ENCODE peak calls at places on chromosomes 16 and 17, in four cellular contexts. V, U, Z and A are unnamed samples.

GRCh38 chr16:31390504-31391043 is 2.6 kb upstream of the ITGAD start:
- DNase-seq in U (no peak), Z (no peak), V (no peak), A (no peak)

GRCh38 chr17:51154176-51154575 is 817 bp downstream of the NME1 start:
- DNase-seq in Z (no peak), U (no peak), V (no peak), A (no peak)

GRCh38 chr16:72794319-72794718 is 253.6 kb downstream of the ZFHX3 start:
- DNase-seq in Z (no peak), V (no peak), U (no peak), A (no peak)

GRCh38 chr17:3026125-3026855 is 37.1 kb downstream of the OR1D5 start:
- DNase-seq in V (no peak), U (no peak), Z (no peak), A (no peak)

GRCh38 chr17:3935140-3935542 is 18.9 kb upstream of the P2RX1 start:
- DNase-seq in V (peak), Z (no peak), U (peak), A (no peak)

GRCh38 chr17:19549746-19550623 is 16.3 kb downstream of the SLC47A1 start:
- DNase-seq in Z (no peak), V (no peak), U (no peak), A (peak)

GRCh38 chr16:917591-918061 is 53.2 kb downstream of the LMF1 start:
- DNase-seq in V (no peak), U (no peak), Z (no peak), A (no peak)

GRCh38 chr17:65593870-65594584 is 32.6 kb upstream of the AXIN2 start:
- DNase-seq in U (peak), V (no peak), Z (no peak), A (no peak)

GRCh38 chr16:46949216-46949892 is 24.1 kb downstream of the DNAJA2 start:
- DNase-seq in U (no peak), Z (no peak), V (no peak), A (no peak)

GRCh38 chr16:85564277-85565051 is 48.7 kb upstream of the GSE1 start:
- DNase-seq in U (no peak), Z (no peak), V (no peak), A (no peak)

GRCh38 chr17:45784583-45785372 is 658 bp downstream of the CRHR1 start:
- DNase-seq in V (no peak), Z (no peak), U (peak), A (no peak)

GRCh38 chr16:2692948-2693651 is 10.8 kb downstream of the KCTD5 start:
- DNase-seq in U (peak), Z (no peak), V (no peak), A (peak)

GRCh38 chr17:49842846-49843245 is 5.0 kb downstream of the TAC4 start:
- DNase-seq in V (no peak), U (no peak), Z (no peak), A (no peak)
- TF ChIP-seq CTCF in V (no peak), U (no peak), Z (no peak), A (no peak)

DNA sequence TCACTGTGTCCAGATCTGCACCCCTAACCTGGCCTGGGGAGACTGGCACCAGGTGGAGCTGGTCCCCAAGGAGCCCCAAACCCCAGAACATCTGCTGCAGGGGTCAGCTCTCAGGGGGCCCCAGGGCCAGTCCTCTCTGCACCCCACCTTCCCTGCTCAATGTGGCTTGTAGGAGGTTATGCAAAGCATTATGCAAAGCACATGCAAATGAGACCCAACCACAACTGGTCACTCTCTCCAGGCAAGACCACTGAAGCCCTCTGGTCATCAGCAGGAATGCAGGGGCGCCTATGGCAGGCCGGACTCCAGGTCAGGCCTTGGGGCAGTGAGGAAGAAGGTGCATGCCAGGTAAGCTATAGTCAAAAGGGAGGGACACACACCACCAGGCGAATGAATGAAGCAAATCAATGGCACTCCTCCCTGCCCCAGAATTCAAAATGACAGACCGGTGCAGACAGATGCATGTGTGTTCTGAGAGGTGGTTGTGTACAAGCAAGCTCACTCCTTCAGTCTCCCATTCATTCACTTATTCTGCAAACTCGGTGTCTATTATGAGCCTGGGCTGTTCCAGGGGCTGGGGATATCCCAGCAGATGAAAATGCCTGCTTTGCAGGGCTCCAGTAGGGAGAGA is 48.0 kb downstream of the TMEM235 start:
- DNase-seq in U (no peak), Z (no peak), V (no peak), A (no peak)
- H3K4me3 ChIP-seq in U (no peak), Z (no peak), V (no peak), A (no peak)

DNA sequence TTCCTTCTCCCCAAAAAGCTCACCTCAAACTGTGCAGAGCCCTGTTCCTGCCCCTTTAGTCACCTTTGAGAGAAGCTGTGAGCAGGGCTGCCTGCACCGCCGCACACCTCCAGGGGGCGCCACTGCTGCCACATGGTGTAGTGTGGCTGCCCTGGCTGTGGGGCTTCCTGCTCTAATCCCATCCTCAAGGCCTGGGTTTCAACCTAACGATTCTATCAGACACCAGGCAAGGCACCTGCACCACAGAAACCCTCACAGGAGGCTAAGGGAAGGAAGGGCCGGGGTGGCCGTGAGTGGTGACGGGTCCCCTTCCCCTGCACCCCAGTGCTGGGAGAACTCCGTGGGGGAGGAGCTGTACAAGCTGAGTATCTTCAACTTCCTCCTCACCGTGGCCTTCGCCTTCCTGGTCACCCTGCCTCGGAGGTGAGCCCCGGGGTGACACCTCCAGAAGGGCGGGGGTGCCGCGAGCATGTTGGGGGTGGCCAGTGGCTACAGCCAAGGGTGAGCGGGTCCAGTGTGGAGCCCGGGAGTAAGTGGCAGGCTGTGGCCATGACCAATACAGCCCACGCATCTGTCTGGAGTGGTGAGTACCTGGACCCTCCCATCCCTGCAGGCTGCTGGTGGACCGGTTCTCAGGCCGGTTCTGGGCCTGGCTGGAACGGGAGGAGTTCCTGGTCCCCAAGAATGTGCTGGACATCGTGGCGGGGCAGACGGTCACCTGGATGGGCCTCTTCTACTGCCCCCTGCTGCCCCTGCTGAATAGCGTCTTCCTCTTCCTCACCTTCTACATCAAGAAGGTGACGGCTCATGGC is 7.0 kb downstream of the TMC8 start:
- DNase-seq in Z (no peak), U (no peak), V (no peak), A (no peak)
- TF ChIP-seq CTCF in Z (peak), U (peak), V (peak), A (peak)

DNA sequence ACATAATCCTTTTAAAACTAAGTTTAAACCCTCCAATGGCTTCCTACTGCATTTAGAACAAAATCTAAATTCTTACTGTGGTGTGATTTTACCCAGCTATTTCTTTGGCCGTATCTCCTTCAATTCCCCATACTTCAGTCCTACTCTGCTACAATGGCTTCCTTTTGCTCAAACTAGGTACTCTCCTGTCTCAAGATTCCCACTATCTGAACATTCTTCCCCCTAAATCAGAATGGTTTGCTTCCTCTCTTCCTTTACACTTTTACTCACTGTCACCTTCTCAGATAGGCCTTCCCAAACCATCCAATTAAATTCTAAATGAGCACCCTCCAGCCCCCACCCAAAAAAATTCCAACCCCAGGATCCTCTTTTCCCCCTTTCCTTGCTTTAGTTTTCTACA is 109.2 kb downstream of the BRIP1 start:
- DNase-seq in U (no peak), Z (no peak), V (no peak), A (no peak)
- H3K4me3 ChIP-seq in U (no peak), Z (no peak), V (no peak), A (no peak)

DNA sequence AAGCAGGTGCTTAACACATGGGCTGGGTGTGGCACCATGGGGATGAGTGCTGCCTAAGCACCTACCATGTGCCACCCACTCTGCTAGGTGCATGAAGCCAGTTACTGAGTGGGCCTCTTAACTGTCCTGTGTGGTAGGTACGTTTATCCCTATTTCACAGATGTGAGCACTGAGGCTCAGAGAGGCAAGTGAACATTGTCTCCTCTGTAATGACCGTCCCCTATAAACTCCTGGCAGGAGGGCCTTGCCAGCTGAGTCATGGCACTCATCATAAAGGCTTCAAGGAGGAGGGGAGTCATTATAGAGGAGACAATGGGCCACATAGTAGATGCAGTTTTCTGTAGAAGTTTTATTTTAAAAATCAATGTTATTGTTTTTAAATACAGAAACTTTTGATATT is 79.1 kb downstream of the RAB11FIP4 start:
- DNase-seq in V (no peak), Z (no peak), U (no peak), A (no peak)
- TF ChIP-seq CTCF in V (no peak), Z (no peak), U (no peak), A (no peak)

DNA sequence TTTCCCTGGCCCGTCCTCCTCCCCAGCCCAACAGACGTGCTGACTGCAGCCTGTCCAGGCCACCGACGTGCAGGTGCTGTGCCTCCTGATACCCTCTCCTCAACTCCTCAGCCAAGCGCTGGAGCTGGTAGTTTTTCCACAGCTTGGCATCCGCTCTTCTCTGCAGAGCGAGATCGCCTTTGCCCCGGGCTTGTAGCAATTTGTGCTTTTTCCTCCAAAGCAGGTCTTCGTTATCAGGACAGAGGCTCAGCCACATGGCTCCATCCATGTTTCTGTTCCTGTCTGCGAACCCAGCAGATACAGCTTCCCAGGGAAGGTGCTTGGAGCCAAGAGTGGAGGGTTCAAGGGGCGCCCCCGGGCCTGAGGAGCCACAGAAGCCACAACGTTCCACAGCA is 10.9 kb downstream of the CEP295NL start:
- DNase-seq in V (no peak), Z (no peak), U (no peak), A (no peak)
- H3K4me3 ChIP-seq in V (no peak), Z (no peak), U (no peak), A (no peak)

GRCh38 chr16:65059421-65059980 is 62.4 kb downstream of the CDH11 start:
- DNase-seq in Z (no peak), U (no peak), V (no peak), A (no peak)
- TF ChIP-seq CTCF in Z (no peak), U (no peak), V (no peak), A (no peak)

GRCh38 chr16:89069920-89070319 is 23.7 kb upstream of the ACSF3 start:
- DNase-seq in V (no peak), Z (no peak), U (no peak), A (no peak)

GRCh38 chr16:89073346-89074221 is 20.1 kb upstream of the ACSF3 start:
- DNase-seq in Z (no peak), V (no peak), U (no peak), A (no peak)

GRCh38 chr16:89071686-89072182 is 21.9 kb upstream of the ACSF3 start:
- DNase-seq in Z (no peak), V (no peak), U (no peak), A (no peak)

GRCh38 chr16:89070590-89070989 is 23.1 kb upstream of the ACSF3 start:
- DNase-seq in V (no peak), Z (no peak), U (no peak), A (no peak)

GRCh38 chr16:89072216-89073130 is 21.2 kb upstream of the ACSF3 start:
- DNase-seq in U (no peak), Z (no peak), V (no peak), A (no peak)
- H3K4me3 ChIP-seq in U (no peak), Z (no peak), V (no peak), A (no peak)

GRCh38 chr16:54936979-54937672 is 6.5 kb downstream of the IRX5 start:
- DNase-seq in U (peak), Z (no peak), V (no peak), A (no peak)
- TF ChIP-seq CTCF in U (no peak), Z (peak), V (peak), A (peak)

DNA sequence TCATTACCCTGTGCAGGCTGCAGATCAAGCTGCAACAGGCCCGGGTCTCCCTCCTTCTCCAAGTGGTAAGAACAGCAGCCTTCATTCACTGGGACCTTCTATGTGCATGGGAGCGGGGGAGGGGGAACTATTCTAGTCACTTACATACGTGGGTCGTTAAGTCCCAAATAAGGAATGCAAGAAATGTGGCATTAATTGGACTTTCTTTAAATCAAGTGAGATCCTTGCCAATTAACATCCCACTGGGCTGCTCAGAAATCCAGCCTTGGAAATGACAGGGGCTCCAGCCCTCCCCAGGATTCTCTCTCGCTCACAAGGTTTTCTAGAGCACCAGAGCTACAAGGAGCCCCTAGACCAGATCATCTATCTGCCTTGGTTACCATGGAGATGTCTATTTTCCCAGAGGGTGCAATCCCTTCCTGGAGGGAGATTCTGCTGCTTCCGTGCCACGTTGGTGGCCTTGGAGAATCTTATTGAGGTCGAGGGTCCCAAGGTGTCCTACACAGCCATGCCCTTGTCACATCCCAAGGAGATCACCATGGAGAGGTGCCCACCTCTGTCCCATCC is 5.2 kb upstream of the EIF1 start:
- DNase-seq in Z (no peak), V (no peak), U (no peak), A (no peak)
- H3K4me3 ChIP-seq in Z (no peak), V (no peak), U (no peak), A (no peak)